ENCODE peak calls at places on chromosomes 6 and 20, in six cellular contexts. I is NCI-H460; X is Daoy; L is cardiac fibroblast; P is tibial artery; N is effector CD4-positive, alpha-beta T cell. T is an unnamed sample.
A peak's percentile ranks its signal among the peaks of the same experiment; 100 is the strongest.

GRCh38 chr20:45258669-45259068 is 4.3 kb upstream of the SLPI start:
- DNase-seq in X (no peak), N (no peak), P (no peak), I (no peak), L (no peak), T (no peak)

GRCh38 chr20:49281059-49281912 is 3.4 kb upstream of the ZNFX1 start:
- DNase-seq in P (no peak), N (no peak), X (no peak), I (no peak), L (no peak), T (no peak)

GRCh38 chr6:160321729-160322505 is 26.3 kb upstream of the SLC22A3 start:
- DNase-seq in N (no peak), L (no peak), I (no peak), P (no peak), X (no peak), T (no peak)

GRCh38 chr6:27205375-27206278 is 41.9 kb upstream of the PRSS16 start:
- DNase-seq in N (no peak), L (peak; percentile 6), I (no peak), X (no peak), P (no peak), T (no peak)

GRCh38 chr6:26322645-26323482 is 42.1 kb upstream of the BTN3A2 start:
- DNase-seq in N (peak; percentile 46), P (no peak), L (peak; percentile 92), X (peak; percentile 92), I (peak; percentile 85), T (no peak)

GRCh38 chr6:48098923-48099322 is 12.1 kb downstream of the PTCHD4 start:
- DNase-seq in X (peak; percentile 12), N (no peak), P (no peak), I (no peak), L (peak; percentile 50), T (no peak)

GRCh38 chr6:48560408-48560807 is 449.4 kb upstream of the PTCHD4 start:
- DNase-seq in N (no peak), P (no peak), L (peak; percentile 42), I (no peak), X (peak; percentile 35), T (no peak)

GRCh38 chr20:63051911-63052310 is 45.1 kb upstream of the BHLHE23 start:
- DNase-seq in N (no peak), P (no peak), L (no peak), I (no peak), X (no peak), T (no peak)

GRCh38 chr20:13205848-13206434 is 15.1 kb upstream of the ISM1 start:
- DNase-seq in X (no peak), P (no peak), I (no peak), L (no peak), N (no peak), T (no peak)

GRCh38 chr20:4962257-4962855 is 39.0 kb downstream of the SLC23A2 start:
- DNase-seq in X (peak; percentile 9), N (peak; percentile 38), L (no peak), I (no peak), P (no peak), T (no peak)

GRCh38 chr6:47352169-47352568 is 42.5 kb upstream of the TNFRSF21 start:
- DNase-seq in I (no peak), N (no peak), X (peak; percentile 13), L (peak; percentile 11), P (no peak), T (no peak)

GRCh38 chr20:21156266-21156665 is 30.4 kb downstream of the KIZ start:
- DNase-seq in L (peak; percentile 71), P (no peak), X (peak; percentile 9), I (peak; percentile 28), N (no peak), T (no peak)

GRCh38 chr6:49406241-49406970 is 56.6 kb downstream of the MMUT start:
- DNase-seq in X (no peak), N (no peak), I (no peak), L (peak; percentile 23), P (no peak), T (no peak)

GRCh38 chr6:3013901-3014674 is 14.4 kb downstream of the NQO2 start:
- DNase-seq in X (no peak), L (no peak), P (no peak), I (no peak), N (no peak), T (no peak)

GRCh38 chr6:53588816-53589509 is 44.1 kb upstream of the GCLC start:
- DNase-seq in P (no peak), X (no peak), N (no peak), I (no peak), L (no peak), T (no peak)

GRCh38 chr6:11042750-11043551 is 1.2 kb downstream of the ELOVL2 start:
- DNase-seq in P (no peak), I (no peak), N (no peak), X (no peak), L (peak; percentile 41), T (no peak)

GRCh38 chr6:43296780-43297494 is 1.1 kb upstream of the SLC22A7 start:
- DNase-seq in N (no peak), L (no peak), P (no peak), I (no peak), X (no peak), T (no peak)

GRCh38 chr6:137145421-137145820 is 28.0 kb downstream of the IL22RA2 start:
- DNase-seq in N (no peak), P (no peak), I (no peak), X (no peak), L (peak; percentile 20), T (no peak)

GRCh38 chr20:10715035-10715434 is 41.2 kb upstream of the JAG1 start:
- DNase-seq in N (no peak), I (peak; percentile 29), X (peak; percentile 35), L (no peak), P (no peak), T (no peak)

GRCh38 chr6:34292954-34293353 is 44.1 kb upstream of the SMIM29 start:
- DNase-seq in L (no peak), N (no peak), X (no peak), I (no peak), P (no peak), T (no peak)

GRCh38 chr6:67629268-67629667 is 1005.8 kb upstream of the ADGRB3 start:
- DNase-seq in N (no peak), P (no peak), L (peak; percentile 65), X (no peak), I (no peak), T (no peak)

GRCh38 chr20:59048681-59049030 is 6.1 kb upstream of the PRELID3B start:
- DNase-seq in X (no peak), L (no peak), P (no peak), N (no peak), I (no peak), T (no peak)

GRCh38 chr6:125844989-125845388 is 54.2 kb downstream of the NCOA7 start:
- DNase-seq in L (peak; percentile 75), X (no peak), N (no peak), P (no peak), I (no peak), T (no peak)

GRCh38 chr20:58585753-58586540 is 65.1 kb upstream of the STX16 start:
- DNase-seq in P (peak; percentile 42), X (no peak), I (no peak), N (no peak), L (no peak), T (no peak)

GRCh38 chr6:111852704-111853103 is 20.5 kb downstream of the FYN start:
- DNase-seq in L (peak; percentile 87), I (no peak), X (no peak), N (no peak), P (no peak), T (no peak)

GRCh38 chr6:23174781-23175361 is 605.5 kb downstream of the HDGFL1 start:
- DNase-seq in L (peak; percentile 71), N (no peak), X (peak; percentile 69), P (no peak), I (peak; percentile 83), T (no peak)

GRCh38 chr6:24824142-24824755 is 25.5 kb upstream of the ARMH2 start:
- DNase-seq in I (no peak), N (no peak), L (no peak), P (no peak), X (no peak), T (no peak)

GRCh38 chr6:149026530-149026942 is 279.7 kb downstream of the UST start:
- DNase-seq in I (no peak), P (no peak), N (no peak), L (peak; percentile 86), X (peak; percentile 82), T (no peak)

GRCh38 chr6:6881438-6882267 is 226.1 kb upstream of the RREB1 start:
- DNase-seq in N (no peak), I (no peak), X (no peak), L (peak; percentile 24), P (no peak), T (no peak)

GRCh38 chr6:121157913-121158312 is 176.4 kb downstream of the TBC1D32 start:
- DNase-seq in I (no peak), N (no peak), P (no peak), L (peak; percentile 14), X (no peak), T (no peak)

T was measured in NCI-H1048.